ENCODE peak calls at places on chromosomes 1 and 21, in seven cellular contexts. I is GM23338, Z is ovary, B is heart right ventricle, R is left ventricle myocardium inferior, W is IMR-90, U is stomach. G is an unnamed sample.
A peak's percentile ranks its signal among the peaks of the same experiment; 100 is the strongest.

GRCh38 chr1:30332100-30333094 is 391.0 kb downstream of the MATN1 start:
- DNase-seq in W (no peak), R (no peak), B (no peak), I (no peak), Z (no peak), U (no peak), G (no peak)

GRCh38 chr1:7013833-7014639 is 228.8 kb downstream of the CAMTA1 start:
- DNase-seq in B (peak; percentile 48), I (no peak), W (no peak), R (peak; percentile 37), U (no peak), Z (no peak), G (no peak)

GRCh38 chr1:230171337-230172015 is 104.4 kb downstream of the GALNT2 start:
- DNase-seq in U (peak; percentile 14), B (no peak), Z (no peak), R (no peak), I (no peak), W (peak; percentile 79), G (no peak)

GRCh38 chr1:153375511-153375910 is at the start of gene S100A12:
- DNase-seq in W (peak; percentile 70), I (no peak), B (no peak), Z (no peak), U (no peak), R (no peak), G (peak; percentile 93)

GRCh38 chr1:30812093-30812492 is 54.5 kb upstream of the LAPTM5 start:
- DNase-seq in B (no peak), W (no peak), U (no peak), R (no peak), I (no peak), Z (no peak), G (no peak)

GRCh38 chr1:31670583-31670944 is 25.9 kb upstream of the PEF1 start:
- DNase-seq in R (no peak), U (no peak), I (no peak), Z (no peak), W (no peak), B (no peak), G (no peak)

GRCh38 chr21:44020551-44020950 is 8.4 kb downstream of the TRAPPC10 start:
- DNase-seq in B (no peak), Z (no peak), W (no peak), U (no peak), R (no peak), I (no peak), G (no peak)

GRCh38 chr21:36565616-36566015 is 85.7 kb upstream of the CLDN14 start:
- DNase-seq in I (no peak), W (no peak), U (no peak), B (no peak), R (no peak), Z (no peak), G (no peak)

GRCh38 chr1:219812491-219813221 is 115.7 kb downstream of the SLC30A10 start:
- DNase-seq in B (no peak), R (no peak), U (no peak), Z (peak; percentile 23), I (peak; percentile 91), W (peak; percentile 71), G (peak; percentile 54)

GRCh38 chr1:7341145-7341900 is 429.8 kb upstream of the VAMP3 start:
- DNase-seq in Z (peak; percentile 28), B (peak; percentile 21), R (no peak), I (no peak), U (no peak), W (peak; percentile 77), G (no peak)

GRCh38 chr1:56072310-56072709 is 507.1 kb downstream of the PLPP3 start:
- DNase-seq in W (no peak), B (no peak), U (no peak), Z (no peak), R (no peak), I (no peak), G (no peak)
- TF ChIP-seq CTCF in W (no peak), B (no peak), U (no peak), Z (no peak), R (no peak), I (no peak), G (no peak)

DNA sequence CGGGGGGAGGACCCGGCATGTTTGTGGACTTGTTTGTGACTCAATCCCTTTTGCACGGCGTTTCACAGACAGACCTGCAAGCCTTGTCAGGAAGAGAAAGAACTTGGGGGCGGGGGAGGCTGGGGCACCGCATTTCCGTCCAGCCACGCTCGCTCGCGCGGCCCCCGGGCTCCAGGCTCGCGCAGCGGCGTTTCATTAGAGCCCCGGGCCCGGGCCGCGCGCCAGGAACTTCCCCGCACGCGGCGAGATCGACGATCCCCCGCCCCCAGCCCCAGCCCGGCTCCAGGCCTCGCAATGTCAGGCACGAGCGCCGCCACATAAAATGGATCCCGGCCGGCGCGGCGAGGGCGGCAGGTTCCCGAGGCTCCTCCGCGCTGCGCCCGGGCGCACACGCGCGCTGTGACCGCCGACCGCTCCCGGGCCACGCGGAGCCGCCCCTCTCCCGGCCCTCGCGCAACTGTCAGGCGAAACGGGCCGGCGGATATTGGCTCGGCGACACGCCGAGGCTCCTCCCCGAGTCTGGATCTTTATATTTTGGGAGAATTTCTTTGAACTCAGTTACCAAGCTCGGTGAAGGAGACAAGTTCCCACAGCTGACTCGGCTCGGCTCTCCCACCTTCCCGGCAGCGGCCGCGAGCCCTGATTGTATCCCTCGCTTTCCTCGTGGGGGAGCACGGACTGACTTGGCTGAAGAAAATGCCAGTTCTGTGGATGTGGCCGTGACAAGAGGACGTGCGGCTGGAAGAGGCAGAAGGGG is at the start of gene KIF26B:
- DNase-seq in B (peak; percentile 33), U (no peak), I (peak; percentile 48), R (no peak), Z (peak; percentile 50), W (peak; percentile 50), G (peak; percentile 53)
- H3K27me3 ChIP-seq in B (no peaks in the 10 kb centered on the region), U (no peaks in the 10 kb centered on the region), I (peaks cover 72% of the 10 kb centered on the region), R (peaks cover 76% of the 10 kb centered on the region), Z (no peaks in the 10 kb centered on the region), W (no peaks in the 10 kb centered on the region), G (peaks cover 7% of the 10 kb centered on the region)

DNA sequence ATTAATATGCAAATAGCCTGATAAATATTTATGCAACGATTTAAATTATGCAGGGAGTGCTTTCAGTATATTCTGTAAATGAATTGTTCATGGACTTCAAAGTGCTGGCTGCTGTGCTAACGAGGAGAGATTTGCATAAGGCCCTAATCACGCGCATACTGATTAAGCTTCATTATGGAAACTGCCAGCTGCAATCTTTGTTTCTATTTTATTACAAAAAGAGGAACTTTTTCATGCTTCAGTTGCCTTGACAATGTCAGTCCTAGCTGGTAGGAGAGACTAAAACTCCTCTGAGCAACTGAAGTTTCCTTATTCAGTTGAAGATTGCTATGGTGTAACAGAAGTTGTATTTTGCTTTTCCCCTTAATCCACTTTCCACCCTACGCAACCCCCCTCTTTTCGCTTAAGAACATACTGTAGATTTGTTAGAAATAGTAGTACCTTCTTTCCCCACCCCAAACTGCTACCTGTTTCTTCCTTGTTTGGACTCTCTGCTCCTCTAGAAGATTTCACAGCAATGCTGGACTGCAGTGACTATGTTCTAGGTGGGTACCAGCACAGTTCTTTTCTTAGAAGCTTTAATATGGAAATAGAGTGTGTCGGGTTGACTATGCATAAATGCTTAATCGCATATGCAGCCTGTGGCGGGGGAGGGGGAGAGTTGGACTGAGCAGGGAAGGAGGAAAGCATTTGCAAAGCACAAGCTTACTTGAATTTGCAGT is 108.2 kb downstream of the POU2F1 start:
- DNase-seq in W (peak; percentile 0), I (peak; percentile 56), Z (no peak), B (peak; percentile 13), R (no peak), U (no peak), G (no peak)
- H3K4me1 ChIP-seq in W (no peaks in the 10 kb centered on the region), I (peaks cover 44% of the 10 kb centered on the region), Z (no peaks in the 10 kb centered on the region), B (peaks cover 37% of the 10 kb centered on the region), R (peaks cover 15% of the 10 kb centered on the region), U (no peaks in the 10 kb centered on the region), G (no peaks in the 10 kb centered on the region)

DNA sequence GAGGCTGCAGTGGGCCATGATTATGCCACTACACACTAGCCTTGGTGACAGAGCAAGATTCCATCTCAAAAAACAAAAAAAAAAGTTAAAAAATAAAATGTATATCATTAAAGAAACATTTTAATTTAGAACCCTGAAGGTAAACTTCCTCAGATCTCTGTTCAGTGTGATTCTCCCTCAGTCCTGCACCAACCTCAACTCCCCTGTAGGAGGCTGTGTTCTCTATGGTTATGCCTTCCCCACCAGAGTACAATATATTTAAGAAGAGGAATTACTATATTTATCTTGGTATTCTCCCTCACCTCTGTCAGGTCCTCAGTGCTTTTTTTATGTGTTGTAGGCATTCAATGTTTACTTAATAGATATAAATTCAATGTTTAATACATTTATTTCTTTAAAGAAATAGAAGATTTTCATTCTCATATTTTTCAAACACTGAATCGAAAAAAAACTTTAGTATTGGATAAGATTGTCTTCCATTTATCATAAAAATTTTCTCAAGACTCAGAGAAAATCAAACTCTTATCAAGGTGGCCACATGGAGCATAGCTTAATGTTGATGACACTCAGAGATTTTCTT is 4.8 kb upstream of the LRRC8B start:
- DNase-seq in U (no peak), R (no peak), I (peak; percentile 68), B (no peak), Z (no peak), W (peak; percentile 42), G (no peak)
- TF ChIP-seq CTCF in U (no peak), R (peak; percentile 64), I (peak; percentile 61), B (peak; percentile 55), Z (no peak), W (peak; percentile 48), G (peak; percentile 82)

DNA sequence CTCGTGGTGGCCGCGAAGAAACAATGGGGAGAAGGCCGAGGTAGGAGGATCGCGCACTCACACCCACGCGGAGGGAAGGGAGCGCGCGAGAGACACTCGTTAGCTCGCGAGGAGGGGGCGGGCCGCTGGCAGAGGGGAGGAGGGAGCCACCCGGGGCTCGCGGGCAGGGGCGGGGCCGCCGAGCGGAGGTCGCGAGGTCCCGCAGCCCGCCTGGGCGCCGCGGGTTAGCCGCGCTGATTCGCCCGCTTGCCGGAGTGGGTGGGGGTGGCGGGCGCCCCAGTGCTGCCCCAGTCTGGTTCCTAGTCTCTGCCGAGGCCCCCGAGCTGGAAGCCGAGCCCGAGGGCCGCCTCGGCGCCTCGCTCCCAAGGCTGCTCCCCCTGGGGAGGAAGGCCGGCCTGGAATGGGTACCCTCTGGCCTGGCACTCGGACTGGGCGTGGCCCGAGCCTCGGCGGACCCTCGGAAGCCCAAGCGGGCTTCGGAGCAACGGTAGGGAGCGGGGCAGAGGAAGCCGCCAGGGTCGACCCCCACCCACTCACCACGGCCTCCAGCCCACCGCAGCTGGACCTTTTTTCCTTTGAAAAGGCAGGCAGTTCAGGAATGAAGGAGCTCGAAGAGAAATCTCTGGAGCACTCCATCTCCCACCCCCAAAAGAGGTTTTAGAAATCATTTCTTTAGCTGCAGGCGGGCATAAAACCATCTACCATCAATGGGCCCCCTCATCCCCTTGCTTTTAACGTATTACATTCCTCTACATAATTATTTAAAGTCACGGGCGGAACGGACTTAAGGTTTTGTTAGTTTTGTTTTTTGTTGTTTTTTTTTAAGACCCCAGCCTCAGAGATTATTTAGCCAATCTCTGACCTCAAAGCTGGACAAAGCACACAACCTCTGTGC is 727 bp upstream of the TUT4 start:
- DNase-seq in B (peak; percentile 85), R (peak; percentile 87), W (peak; percentile 86), U (peak; percentile 79), I (peak; percentile 86), Z (peak; percentile 92), G (no peak)
- H3K27me3 ChIP-seq in B (no peaks in the 10 kb centered on the region), R (no peaks in the 10 kb centered on the region), W (no peaks in the 10 kb centered on the region), U (no peaks in the 10 kb centered on the region), I (no peaks in the 10 kb centered on the region), Z (no peaks in the 10 kb centered on the region), G (no peaks in the 10 kb centered on the region)

DNA sequence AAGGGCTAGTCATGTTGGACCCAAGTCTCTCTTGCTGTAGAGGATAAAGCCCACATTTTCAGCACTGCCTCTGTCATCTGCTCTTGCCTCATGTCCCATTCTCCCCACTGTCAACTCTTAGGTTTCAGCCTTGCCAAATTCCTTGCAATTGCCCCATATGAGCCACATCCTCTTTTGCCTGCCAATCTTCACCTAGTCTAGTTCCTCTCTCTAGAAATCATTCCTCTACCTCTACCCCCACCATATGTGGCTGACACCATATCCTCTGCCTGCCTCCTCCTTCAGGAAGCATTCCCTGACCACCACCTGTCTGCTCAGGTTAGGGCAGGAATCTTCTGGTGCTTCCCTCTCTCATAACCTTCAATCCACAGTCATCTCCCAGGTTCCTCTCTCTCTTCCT is 38.2 kb downstream of the SLC9A1 start:
- DNase-seq in B (no peak), W (no peak), I (no peak), U (no peak), Z (no peak), R (no peak), G (no peak)
- H3K4me1 ChIP-seq in B (peaks cover 90% of the 10 kb centered on the region), W (peaks cover 36% of the 10 kb centered on the region), I (peaks cover 7% of the 10 kb centered on the region), U (peaks cover 56% of the 10 kb centered on the region), Z (peaks cover 19% of the 10 kb centered on the region), R (peaks cover 88% of the 10 kb centered on the region), G (peaks cover 22% of the 10 kb centered on the region)

G was measured in foreskin keratinocyte.